ENCODE peak calls at places on chromosomes 13 and 19, in eight cellular contexts. S is PC-3, Z is adrenal gland, X is psoas muscle, H is right lobe of liver, V is transverse colon, U is Panc1, F is fibroblast of lung. D is an unnamed sample. For H3K27me3, the result is how much of the 10 kb centered on the place peaks cover.

GRCh38 chr13:30803791-30804190 is 68.4 kb downstream of the ALOX5AP start:
- DNase-seq in X (no peak), V (no peak), S (no peak), U (no peak), F (no peak), H (no peak), Z (no peak), D (no peak)

GRCh38 chr13:40063743-40064142 is 408.3 kb downstream of the COG6 start:
- DNase-seq in S (peak), Z (no peak), H (no peak), X (no peak), U (no peak), F (no peak), V (no peak), D (no peak)

GRCh38 chr13:21998279-21998678 is 327.4 kb downstream of the FGF9 start:
- DNase-seq in U (no peak), X (no peak), H (no peak), Z (no peak), S (no peak), V (no peak), F (no peak), D (no peak)

GRCh38 chr13:99542788-99543406 is 41.6 kb downstream of the TM9SF2 start:
- DNase-seq in U (no peak), H (no peak), S (no peak), Z (no peak), F (no peak), X (no peak), V (peak), D (peak)

GRCh38 chr13:49214917-49215376 is 5.2 kb upstream of the MLNR start:
- DNase-seq in S (peak), X (no peak), V (peak), Z (peak), U (no peak), F (no peak), H (peak), D (peak)

GRCh38 chr19:52191374-52191773 is 1.5 kb downstream of the PPP2R1A start:
- DNase-seq in Z (no peak), S (no peak), U (no peak), X (no peak), F (no peak), H (no peak), V (peak), D (no peak)

GRCh38 chr19:8552810-8553209 is 24.4 kb downstream of the MYO1F start:
- DNase-seq in U (no peak), S (peak), Z (no peak), H (no peak), X (no peak), F (peak), V (no peak), D (no peak)

GRCh38 chr19:58228584-58229254 is at the start of gene ZNF544:
- DNase-seq in V (peak), H (peak), Z (peak), F (peak), S (peak), U (no peak), X (peak), D (peak)

GRCh38 chr19:56263319-56263718 is 9.2 kb upstream of the EDDM13 start:
- DNase-seq in F (no peak), V (no peak), Z (no peak), H (no peak), S (no peak), U (no peak), X (no peak), D (no peak)

GRCh38 chr19:5742051-5742450 is 21.6 kb downstream of the CATSPERD start:
- DNase-seq in H (no peak), Z (no peak), F (no peak), U (no peak), X (no peak), S (no peak), V (no peak), D (no peak)

GRCh38 chr19:5927439-5927821 is 13.4 kb downstream of the CAPS start:
- DNase-seq in S (no peak), H (no peak), X (no peak), F (no peak), Z (no peak), U (no peak), V (no peak), D (no peak)

GRCh38 chr19:2259331-2259730 is 3.1 kb upstream of the JSRP1 start:
- DNase-seq in V (no peak), U (no peak), S (peak), H (no peak), X (no peak), Z (no peak), F (no peak), D (no peak)

GRCh38 chr19:43774103-43774939 is 6.5 kb downstream of the KCNN4 start:
- DNase-seq in H (peak), U (no peak), F (peak), X (peak), Z (peak), V (peak), S (no peak), D (no peak)
- TF ChIP-seq CTCF in H (peak), U (no peak), F (peak), X (peak), Z (peak), V (peak), S (no peak), D (no peak)

GRCh38 chr13:112124100-112124499 is 57.2 kb downstream of the SOX1 start:
- DNase-seq in F (no peak), V (no peak), S (no peak), Z (no peak), H (no peak), U (no peak), X (no peak), D (no peak)

GRCh38 chr13:112131081-112131739 is 64.3 kb downstream of the SOX1 start:
- DNase-seq in X (no peak), Z (no peak), U (no peak), S (no peak), H (no peak), F (no peak), V (no peak), D (no peak)

GRCh38 chr13:112128052-112128610 is 61.2 kb downstream of the SOX1 start:
- DNase-seq in V (no peak), S (no peak), H (no peak), U (no peak), Z (no peak), F (no peak), X (no peak), D (no peak)

GRCh38 chr13:112129557-112129956 is 62.6 kb downstream of the SOX1 start:
- DNase-seq in F (no peak), X (no peak), H (no peak), U (no peak), V (no peak), Z (no peak), S (no peak), D (no peak)

GRCh38 chr13:112127564-112127963 is 60.6 kb downstream of the SOX1 start:
- DNase-seq in X (no peak), S (no peak), V (no peak), U (no peak), F (no peak), Z (no peak), H (no peak), D (no peak)
- H3K27me3 ChIP-seq in X (under half), S (half or more), V (under half), U (under half), F (under half), Z (under half), H (under half), D (under half)

DNA sequence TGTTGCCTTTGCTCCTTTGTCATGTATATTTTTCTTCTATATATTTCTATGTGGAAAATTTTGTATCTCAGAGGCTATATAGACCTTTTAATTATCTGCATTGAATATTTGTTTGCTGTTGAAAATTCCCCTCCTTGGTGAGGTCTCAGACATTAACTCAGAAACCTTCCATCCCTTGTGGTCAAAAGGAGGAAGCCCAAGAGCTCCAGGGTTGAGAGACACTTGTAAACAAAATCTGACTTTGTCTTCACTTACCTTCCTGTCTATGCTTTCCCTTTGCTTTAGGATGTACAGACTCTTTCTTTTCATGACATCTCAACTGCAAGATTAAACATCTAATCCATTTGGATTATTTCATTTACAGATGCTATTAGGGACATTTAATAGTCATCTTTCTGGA is 157.5 kb downstream of the PCDH20 start:
- DNase-seq in H (no peak), Z (no peak), U (no peak), F (no peak), S (no peak), X (no peak), V (no peak), D (no peak)
- TF ChIP-seq CTCF in H (no peak), Z (no peak), U (no peak), F (no peak), S (no peak), X (no peak), V (no peak), D (no peak)

GRCh38 chr19:17973759-17974158 is 6.9 kb downstream of the KCNN1 start:
- DNase-seq in U (no peak), H (no peak), Z (no peak), F (no peak), S (no peak), X (no peak), V (no peak), D (no peak)
- H3K27me3 ChIP-seq in U (under half), H (under half), Z (under half), F (under half), S (under half), X (under half), V (under half), D (under half)

GRCh38 chr13:36841411-36841810 is 22.4 kb downstream of the RFXAP start:
- DNase-seq in Z (no peak), X (no peak), S (peak), H (no peak), F (peak), U (no peak), V (no peak), D (no peak)
- TF ChIP-seq CTCF in Z (no peak), X (no peak), S (peak), H (no peak), F (peak), U (no peak), V (no peak), D (no peak)

GRCh38 chr19:11418518-11419506 is at the start of gene RGL3:
- DNase-seq in S (peak), X (peak), Z (no peak), F (no peak), V (peak), U (no peak), H (peak), D (no peak)
- H3K27me3 ChIP-seq in S (under half), X (under half), Z (under half), F (under half), V (half or more), U (under half), H (under half), D (under half)

DNA sequence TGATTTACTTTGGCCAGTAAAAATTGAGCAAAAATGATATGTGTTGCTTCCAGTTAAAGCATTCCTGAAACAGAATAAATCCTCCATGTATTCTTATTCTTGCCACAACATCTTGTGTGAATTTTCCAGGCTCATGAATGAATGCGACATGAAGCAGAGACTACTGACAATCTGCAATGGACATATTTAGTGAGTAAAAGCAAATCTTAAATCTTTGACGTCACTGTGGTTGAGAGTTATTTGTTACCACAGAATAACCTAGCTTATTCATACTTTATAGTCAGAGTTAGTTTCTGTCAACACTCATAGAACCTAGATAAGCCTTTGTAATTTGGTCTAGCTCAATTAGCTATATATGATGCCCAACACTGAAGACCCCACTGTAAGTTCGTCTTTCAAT is 1443.0 kb downstream of the PCDH9 start:
- DNase-seq in Z (no peak), H (no peak), V (no peak), F (no peak), U (no peak), X (no peak), S (no peak), D (no peak)
- TF ChIP-seq CTCF in Z (no peak), H (no peak), V (no peak), F (no peak), U (no peak), X (no peak), S (no peak), D (no peak)

GRCh38 chr19:35862528-35862927 is 5.8 kb downstream of the KIRREL2 start:
- DNase-seq in H (no peak), F (no peak), V (no peak), X (no peak), Z (no peak), U (no peak), S (no peak), D (no peak)

GRCh38 chr19:35859414-35859813 is 2.7 kb downstream of the KIRREL2 start:
- DNase-seq in Z (no peak), V (no peak), U (no peak), H (no peak), S (no peak), F (no peak), X (no peak), D (no peak)

GRCh38 chr19:35860436-35860817 is 3.7 kb downstream of the KIRREL2 start:
- DNase-seq in Z (no peak), V (no peak), S (no peak), X (no peak), U (no peak), F (no peak), H (peak), D (no peak)

GRCh38 chr19:35861640-35862160 is 5.0 kb downstream of the KIRREL2 start:
- DNase-seq in Z (no peak), U (no peak), S (no peak), H (no peak), V (no peak), X (no peak), F (no peak), D (no peak)

DNA sequence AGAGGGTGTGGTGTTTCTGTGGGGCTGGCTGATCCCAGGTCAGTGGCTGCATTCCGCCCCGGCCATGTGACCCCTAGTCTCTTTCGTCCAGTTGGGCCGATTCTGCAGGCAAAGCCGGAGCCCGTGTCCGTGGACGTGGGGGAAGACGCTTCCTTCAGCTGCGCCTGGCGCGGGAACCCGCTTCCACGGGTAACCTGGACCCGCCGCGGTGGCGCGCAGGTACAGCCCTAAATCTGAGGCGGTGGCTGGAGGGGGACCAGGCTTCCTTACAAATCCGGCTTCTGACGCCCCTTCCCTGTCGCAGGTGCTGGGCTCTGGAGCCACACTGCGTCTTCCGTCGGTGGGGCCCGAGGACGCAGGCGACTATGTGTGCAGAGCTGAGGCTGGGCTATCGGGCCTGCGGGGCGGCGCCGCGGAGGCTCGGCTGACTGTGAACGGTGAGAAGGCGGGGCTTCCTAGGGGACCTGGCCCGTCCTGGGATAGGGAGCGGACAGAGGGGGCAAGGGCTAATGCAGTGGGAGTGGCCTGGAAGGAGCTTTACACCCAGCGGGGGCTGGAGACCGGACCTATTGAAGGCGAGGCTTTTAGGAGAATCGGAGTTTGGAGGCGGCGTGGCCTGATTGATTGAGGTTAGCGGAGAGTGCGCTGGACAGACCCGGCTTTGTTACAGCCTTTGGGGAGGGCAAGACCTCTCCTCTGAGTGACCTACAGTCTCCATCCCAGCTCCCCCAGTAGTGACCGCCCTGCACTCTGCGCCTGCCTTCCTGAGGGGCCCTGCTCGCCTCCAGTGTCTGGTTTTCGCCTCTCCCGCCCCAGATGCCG is 4.3 kb downstream of the KIRREL2 start:
- DNase-seq in V (no peak), H (peak), Z (no peak), U (no peak), F (no peak), S (no peak), X (no peak), D (no peak)
- H3K27me3 ChIP-seq in V (half or more), H (under half), Z (under half), U (under half), F (under half), S (under half), X (under half), D (under half)

GRCh38 chr19:17949956-17950309 is 17.0 kb upstream of the KCNN1 start:
- DNase-seq in Z (no peak), X (no peak), S (peak), F (no peak), H (no peak), V (no peak), U (no peak), D (no peak)

GRCh38 chr19:17948967-17949930 is 16.4 kb downstream of the CCDC124 start:
- DNase-seq in X (no peak), Z (no peak), S (no peak), F (no peak), H (no peak), V (no peak), U (no peak), D (peak)

GRCh38 chr19:17948474-17948966 is 15.7 kb downstream of the CCDC124 start:
- DNase-seq in V (no peak), Z (no peak), X (no peak), S (no peak), F (no peak), U (no peak), H (no peak), D (no peak)

GRCh38 chr19:17947815-17948473 is 15.1 kb downstream of the CCDC124 start:
- DNase-seq in H (peak), S (peak), X (peak), Z (peak), V (peak), F (peak), U (no peak), D (peak)

GRCh38 chr19:17946965-17947784 is 14.4 kb downstream of the CCDC124 start:
- DNase-seq in F (no peak), Z (no peak), U (no peak), H (no peak), V (no peak), S (no peak), X (no peak), D (peak)
- TF ChIP-seq CTCF in F (no peak), Z (no peak), U (no peak), H (no peak), V (no peak), S (no peak), X (no peak), D (peak)

D was measured in GM06990.